ENCODE peak calls at places on chromosomes 6 and 20, in ten cellular contexts. T is NCI-H2081; D is activated naive CD4-positive, alpha-beta T cell treated with anti-CD3 and anti-CD28 coated beads, Interleukin-2, amount 10 ng/mL, durations not matched to agents 7 days and 5 days; X is fibroblast of lung; E is stimulated activated CD4-positive, alpha-beta T cell treated with anti-CD3 and anti-CD28 coated beads, Interleukin-2, amount 100 ng/mL, for 4 hours; J is Peyer's patch; N is tibial artery; I is GM23248; O is mesothelial cell of epicardium; Y is naive B cell. V is an unnamed sample.

GRCh38 chr6:34771727-34772126 is 14.4 kb downstream of the SNRPC start:
- DNase-seq in T (no peak), O (no peak), J (no peak), X (peak; percentile 88), D (no peak), N (no peak), I (peak; percentile 78), Y (no peak), E (no peak), V (no peak)

GRCh38 chr6:161088676-161089328 is 97.2 kb downstream of the MAP3K4 start:
- DNase-seq in J (no peak), E (no peak), N (no peak), D (no peak), Y (no peak), T (no peak), X (peak; percentile 46), I (peak; percentile 31), O (no peak), V (no peak)

GRCh38 chr20:642398-643174 is 10.4 kb downstream of the SRXN1 start:
- DNase-seq in I (peak; percentile 40), T (no peak), N (no peak), Y (no peak), J (no peak), O (no peak), X (peak; percentile 12), D (no peak), E (no peak), V (no peak)

GRCh38 chr6:113930183-113930582 is 40.8 kb downstream of the HDAC2 start:
- DNase-seq in E (no peak), Y (no peak), X (no peak), T (no peak), D (no peak), J (no peak), I (no peak), O (no peak), N (no peak), V (no peak)

GRCh38 chr6:117924708-117925107 is 17.6 kb downstream of the SLC35F1 start:
- DNase-seq in I (no peak), J (no peak), D (no peak), X (no peak), O (no peak), Y (no peak), N (no peak), T (no peak), E (no peak), V (no peak)

GRCh38 chr6:153673214-153673613 is 365.8 kb upstream of the OPRM1 start:
- DNase-seq in N (no peak), E (no peak), I (no peak), J (no peak), X (no peak), O (no peak), T (no peak), D (no peak), Y (no peak), V (no peak)

GRCh38 chr6:71512256-71512655 is 223.6 kb downstream of the OGFRL1 start:
- DNase-seq in X (no peak), N (no peak), D (no peak), E (no peak), J (no peak), O (no peak), Y (no peak), I (no peak), T (no peak), V (no peak)

GRCh38 chr20:60199866-60200265 is 241.6 kb downstream of the CDH26 start:
- DNase-seq in E (no peak), D (no peak), Y (no peak), I (no peak), O (no peak), N (no peak), T (no peak), X (no peak), J (no peak), V (no peak)

GRCh38 chr20:58864346-58864745 is 11.8 kb downstream of the GNAS start:
- DNase-seq in E (no peak), Y (peak; percentile 26), D (no peak), X (no peak), O (no peak), T (no peak), J (no peak), N (no peak), I (no peak), V (no peak)

GRCh38 chr6:7401103-7401502 is 11.5 kb downstream of the RIOK1 start:
- DNase-seq in J (no peak), O (no peak), E (no peak), N (no peak), T (no peak), Y (no peak), X (peak; percentile 17), D (no peak), I (peak; percentile 27), V (no peak)

GRCh38 chr6:40672118-40672517 is 85.0 kb upstream of the LRFN2 start:
- DNase-seq in X (no peak), I (peak; percentile 5), J (no peak), N (no peak), Y (no peak), T (peak; percentile 35), E (no peak), O (no peak), D (no peak), V (no peak)

GRCh38 chr20:49279677-49280462 is 2.0 kb upstream of the ZNFX1 start:
- DNase-seq in N (no peak), X (no peak), T (no peak), I (peak; percentile 26), Y (no peak), J (no peak), O (no peak), E (no peak), D (no peak), V (no peak)

GRCh38 chr6:56293756-56294155 is 46.4 kb upstream of the COL21A1 start:
- DNase-seq in O (no peak), Y (no peak), X (no peak), N (no peak), E (no peak), I (no peak), D (no peak), T (no peak), J (no peak), V (no peak)

GRCh38 chr6:312704-313485 is 20.6 kb downstream of the DUSP22 start:
- DNase-seq in T (no peak), N (peak; percentile 62), X (no peak), J (peak; percentile 84), D (no peak), Y (peak; percentile 68), I (no peak), E (no peak), O (no peak), V (no peak)

GRCh38 chr6:169831450-169832246 is 80.2 kb downstream of the ERMARD start:
- DNase-seq in T (peak; percentile 61), O (peak; percentile 81), Y (peak; percentile 51), E (peak; percentile 48), N (peak; percentile 41), X (peak; percentile 34), D (peak; percentile 77), J (peak; percentile 82), I (peak; percentile 63), V (peak; percentile 60)

GRCh38 chr20:23257848-23258746 is 92.5 kb upstream of the NXT1 start:
- DNase-seq in N (peak; percentile 45), J (no peak), Y (no peak), I (peak; percentile 91), X (peak; percentile 91), D (no peak), T (peak; percentile 59), E (no peak), O (no peak), V (no peak)

GRCh38 chr6:133648576-133648975 is 240.3 kb upstream of the TCF21 start:
- DNase-seq in Y (no peak), I (peak; percentile 30), J (no peak), D (no peak), T (no peak), E (no peak), X (peak; percentile 64), N (no peak), O (no peak), V (no peak)

GRCh38 chr20:1840865-1841553 is 54.2 kb upstream of the SIRPA start:
- DNase-seq in X (no peak), D (no peak), T (no peak), J (no peak), Y (no peak), O (no peak), I (peak; percentile 47), E (no peak), N (no peak), V (no peak)

V was measured in effector CD4-positive, alpha-beta T cell.